ENCODE peak calls at places on chromosomes 16 and 17, in seven cellular contexts. X is GOT3; K is activated T-cell treated with anti-CD3 and anti-CD28 coated beads, Interleukin-2, amount 50 U/mL, for 1 hour; E is fibroblast of pulmonary artery; Y is lower lobe of right lung; I is nucleus accumbens; R is GM10248. L is an unnamed sample.

GRCh38 chr17:1627219-1627986 is 1.2 kb downstream of the SLC43A2 start:
- DNase-seq in E (no peak), X (no peak), Y (peak), K (no peak), I (peak), R (peak), L (no peak)

GRCh38 chr17:81292450-81292849 is 2.7 kb downstream of the SLC38A10 start:
- DNase-seq in Y (no peak), K (no peak), R (no peak), E (no peak), X (no peak), I (no peak), L (no peak)

GRCh38 chr16:12097523-12098428 is 121.2 kb downstream of the SNX29 start:
- DNase-seq in X (no peak), E (peak), Y (peak), K (no peak), R (no peak), I (peak), L (peak)

GRCh38 chr17:56866496-56866895 is 32.5 kb downstream of the DGKE start:
- DNase-seq in K (no peak), Y (no peak), R (no peak), E (no peak), I (no peak), X (no peak), L (no peak)

GRCh38 chr17:40844671-40845107 is 22.3 kb upstream of the KRT10 start:
- DNase-seq in I (no peak), X (no peak), R (no peak), E (no peak), K (no peak), Y (no peak), L (no peak)

GRCh38 chr17:19728114-19728495 is 11.7 kb upstream of the SLC47A2 start:
- DNase-seq in I (peak), E (peak), Y (peak), K (no peak), X (no peak), R (no peak), L (peak)

GRCh38 chr17:20263595-20263994 is 203.7 kb downstream of the LGALS9B start:
- DNase-seq in K (no peak), Y (no peak), R (no peak), I (no peak), X (no peak), E (peak), L (no peak)

GRCh38 chr17:80187090-80187489 is 17.3 kb downstream of the CARD14 start:
- DNase-seq in E (peak), K (no peak), R (no peak), Y (no peak), I (no peak), X (no peak), L (peak)

GRCh38 chr16:600781-601180 is 10.9 kb downstream of the RAB40C start:
- DNase-seq in X (no peak), Y (no peak), E (peak), K (no peak), R (no peak), I (no peak), L (no peak)

GRCh38 chr16:680967-681745 is 946 bp downstream of the STUB1 start:
- DNase-seq in Y (peak), I (no peak), X (no peak), E (peak), R (no peak), K (no peak), L (peak)

GRCh38 chr17:72683506-72684404 is 408.7 kb downstream of the SLC39A11 start:
- DNase-seq in X (peak), I (no peak), E (peak), K (no peak), Y (peak), R (no peak), L (peak)

GRCh38 chr17:46942441-46943217 is 19.7 kb downstream of the GOSR2 start:
- DNase-seq in K (peak), I (peak), E (peak), R (peak), X (no peak), Y (peak), L (no peak)

GRCh38 chr16:13313351-13313750 is 412.0 kb downstream of the SHISA9 start:
- DNase-seq in E (no peak), K (no peak), R (no peak), X (no peak), Y (no peak), I (no peak), L (no peak)

GRCh38 chr16:55552621-55553020 is 13.9 kb upstream of the CAPNS2 start:
- DNase-seq in Y (no peak), E (peak), R (no peak), I (no peak), X (peak), K (no peak), L (peak)

GRCh38 chr16:75273054-75273925 is 21.9 kb upstream of the BCAR1 start:
- DNase-seq in I (no peak), E (no peak), R (no peak), K (no peak), X (no peak), Y (no peak), L (no peak)

L was measured in stromal cell of bone marrow.